ENCODE peak calls at places on chromosomes 16 and 17, in ten cellular contexts. N is iPS-NIHi11; Q is tibial artery; Z is WTC11; P is ovary; A is HFF-Myc; I is stimulated activated CD8-positive, alpha-beta memory T cell treated with anti-CD3 and anti-CD28 coated beads, Interleukin-12 subunit alpha, Interleukin-12 subunit beta, amount 100 ng/mL, for 4 hours; O is NCI-H526; F is pancreas; L is activated T-helper 1 cell treated with Interleukin-2 at 50 U/mL for 16 hours. E is an unnamed sample.

GRCh38 chr17:62045109-62045508 is 20.0 kb downstream of the MED13 start:
- DNase-seq in N (no peak), Q (no peak), Z (no peak), P (no peak), A (no peak), I (no peak), O (no peak), F (no peak), L (no peak), E (no peak)

GRCh38 chr17:12070561-12070960 is 49.9 kb downstream of the MAP2K4 start:
- DNase-seq in N (no peak), Q (no peak), Z (no peak), P (no peak), A (peak), I (no peak), O (no peak), F (no peak), L (no peak), E (no peak)

GRCh38 chr16:77002644-77003043 is 188.3 kb upstream of the MON1B start:
- DNase-seq in N (no peak), Q (no peak), Z (no peak), P (no peak), A (no peak), I (no peak), O (no peak), F (no peak), L (no peak), E (no peak)

GRCh38 chr16:24130494-24131085 is 125.5 kb upstream of the CACNG3 start:
- DNase-seq in N (no peak), Q (no peak), Z (no peak), P (no peak), A (no peak), I (no peak), O (no peak), F (no peak), L (no peak), E (no peak)

GRCh38 chr17:56707312-56708219 is 114.1 kb downstream of the NOG start:
- DNase-seq in N (peak), Q (no peak), Z (peak), P (no peak), A (no peak), I (no peak), O (no peak), F (no peak), L (no peak), E (no peak)

GRCh38 chr17:60491771-60492170 is 34.3 kb downstream of the APPBP2 start:
- DNase-seq in N (no peak), Q (no peak), Z (no peak), P (no peak), A (no peak), I (no peak), O (no peak), F (no peak), L (no peak), E (no peak)

GRCh38 chr16:81357711-81358270 is 43.0 kb downstream of the GAN start:
- DNase-seq in N (no peak), Q (no peak), Z (no peak), P (no peak), A (no peak), I (no peak), O (no peak), F (no peak), L (no peak), E (no peak)

GRCh38 chr17:43517615-43518386 is 28.3 kb downstream of the ETV4 start:
- DNase-seq in N (no peak), Q (no peak), Z (no peak), P (no peak), A (no peak), I (no peak), O (no peak), F (no peak), L (no peak), E (no peak)

GRCh38 chr16:23557779-23558330 is 328 bp downstream of the UBFD1 start:
- DNase-seq in N (no peak), Q (peak), Z (peak), P (no peak), A (no peak), I (no peak), O (no peak), F (peak), L (no peak), E (no peak)

GRCh38 chr17:73397856-73398540 is 86.2 kb upstream of the CDC42EP4 start:
- DNase-seq in N (no peak), Q (no peak), Z (no peak), P (no peak), A (no peak), I (no peak), O (no peak), F (no peak), L (no peak), E (no peak)

GRCh38 chr17:521168-521525 is 168.5 kb upstream of the RPH3AL start:
- DNase-seq in N (no peak), Q (no peak), Z (no peak), P (no peak), A (no peak), I (no peak), O (no peak), F (no peak), L (no peak), E (no peak)

E was measured in activated B cell treated with CpG ODN at 0.5 μM for 24 hours.